ENCODE peak calls at places on chromosomes 11 and 22, in eight cellular contexts. X is CD8-positive, alpha-beta T cell; P is lower lobe of right lung; H is upper lobe of left lung; S is A549; U is heart right ventricle; F is left lung; M is right lobe of liver. T is an unnamed sample.

GRCh38 chr22:41344189-41344788 is 37.5 kb upstream of the TEF start:
- ATAC-seq in P (no peak), H (no peak), M (peak; percentile 74), X (no peak), S (no peak), U (no peak), F (no peak), T (no peak)

GRCh38 chr11:86153439-86153838 is 84.6 kb upstream of the PICALM start:
- ATAC-seq in P (no peak), S (no peak), M (peak; percentile 46), H (no peak), F (no peak), X (no peak), U (no peak), T (no peak)

GRCh38 chr11:73869234-73869949 is 7.3 kb downstream of the COA4 start:
- ATAC-seq in X (no peak), M (peak; percentile 75), F (peak; percentile 67), S (peak; percentile 66), H (no peak), U (no peak), P (no peak), T (no peak)

GRCh38 chr11:1750840-1751520 is 585 bp upstream of the IFITM10 start:
- ATAC-seq in F (peak; percentile 2), P (no peak), H (peak; percentile 1), U (no peak), S (peak; percentile 11), M (peak; percentile 13), X (no peak), T (no peak)

GRCh38 chr22:29609139-29609538 is 5.7 kb downstream of the NF2 start:
- ATAC-seq in U (no peak), X (peak; percentile 36), S (peak; percentile 67), H (no peak), M (no peak), P (no peak), F (peak; percentile 58), T (no peak)

GRCh38 chr11:44566952-44567875 is 1.8 kb downstream of the CD82 start:
- ATAC-seq in M (no peak), F (no peak), U (no peak), X (no peak), P (no peak), H (no peak), S (no peak), T (no peak)

GRCh38 chr11:30206249-30206996 is 24.4 kb upstream of the FSHB start:
- ATAC-seq in S (no peak), U (no peak), P (no peak), F (no peak), H (no peak), M (no peak), X (no peak), T (no peak)

GRCh38 chr11:115930276-115930675 is 426.1 kb upstream of the CADM1 start:
- ATAC-seq in F (no peak), X (no peak), S (no peak), M (peak; percentile 11), H (no peak), U (peak; percentile 58), P (no peak), T (no peak)

GRCh38 chr11:824942-825341 is 2.8 kb upstream of the CRACR2B start:
- ATAC-seq in F (no peak), X (no peak), M (peak; percentile 0), P (no peak), U (no peak), H (no peak), S (no peak), T (no peak)

GRCh38 chr22:50313600-50313999 is 6.2 kb upstream of the PLXNB2 start:
- ATAC-seq in M (no peak), H (no peak), U (no peak), P (no peak), F (no peak), X (no peak), S (no peak), T (no peak)

GRCh38 chr22:43109921-43110443 is 568 bp upstream of the BIK start:
- ATAC-seq in F (no peak), H (peak; percentile 5), M (no peak), S (no peak), U (no peak), P (no peak), X (no peak), T (no peak)
- H3K27ac ChIP-seq in F (no peak overlapping the region), H (no peak overlapping the region), M (no peak overlapping the region), S (no peak overlapping the region), U (no peak overlapping the region), P (no peak overlapping the region), X (no peak overlapping the region), T (no peak overlapping the region)

DNA sequence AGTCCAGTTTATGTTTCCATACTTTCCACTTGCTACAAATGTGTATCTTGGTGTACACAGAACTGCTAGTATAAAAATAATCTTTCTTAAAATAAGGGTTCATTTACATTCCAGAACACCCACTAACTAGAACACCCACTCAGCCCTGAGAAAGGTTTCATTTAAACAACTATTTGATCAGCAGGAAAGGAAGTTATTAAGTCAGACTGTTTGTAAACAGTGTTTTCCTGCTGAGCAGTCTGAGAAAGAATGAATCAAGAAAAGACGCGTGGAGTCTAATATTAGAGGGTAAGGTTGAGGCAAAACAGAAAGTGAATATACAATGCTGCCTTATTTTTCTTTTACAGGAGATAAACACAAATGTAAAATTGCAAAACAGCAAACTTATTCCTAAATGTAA is 32.7 kb downstream of the NARS2 start:
- ATAC-seq in P (no peak), X (no peak), H (no peak), U (no peak), S (no peak), F (peak; percentile 52), M (peak; percentile 41), T (no peak)
- H3K4me3 ChIP-seq in P (no peak overlapping the region), X (no peak overlapping the region), H (no peak overlapping the region), U (no peak overlapping the region), S (no peak overlapping the region), F (no peak overlapping the region), M (no peak overlapping the region), T (no peak overlapping the region)

GRCh38 chr11:31233425-31233824 is 136.1 kb downstream of the DCDC1 start:
- ATAC-seq in P (no peak), H (no peak), U (no peak), X (no peak), F (no peak), M (no peak), S (peak; percentile 88), T (no peak)
- TF ChIP-seq CTCF in P (no peak), H (no peak), U (no peak), X (no peak), F (no peak), M (peak; percentile 10), S (peak; percentile 49), T (no peak)

GRCh38 chr22:49266561-49267519 is 560.8 kb downstream of the BRD1 start:
- ATAC-seq in P (no peak), F (no peak), X (no peak), U (no peak), S (no peak), M (no peak), H (no peak), T (no peak)
- H3K27ac ChIP-seq in P (no peak overlapping the region), F (no peak overlapping the region), X (no peak overlapping the region), U (no peak overlapping the region), S (no peak overlapping the region), M (no peak overlapping the region), H (no peak overlapping the region), T (no peak overlapping the region)

GRCh38 chr11:118915396-118915795 is 10.3 kb downstream of the BCL9L start:
- ATAC-seq in F (no peak), X (no peak), M (no peak), U (no peak), S (no peak), P (no peak), H (no peak), T (no peak)
- H3K4me3 ChIP-seq in F (no peak overlapping the region), X (no peak overlapping the region), M (no peak overlapping the region), U (no peak overlapping the region), S (peak overlapping the region; percentile 11), P (no peak overlapping the region), H (no peak overlapping the region), T (peak overlapping the region; percentile 88)

GRCh38 chr11:124899376-124900145 is 1.9 kb upstream of the ROBO4 start:
- ATAC-seq in P (no peak), M (no peak), H (no peak), U (no peak), S (no peak), F (no peak), X (no peak), T (no peak)
- TF ChIP-seq CTCF in P (no peak), M (no peak), H (no peak), U (no peak), S (no peak), F (no peak), X (no peak), T (no peak)

GRCh38 chr11:64859542-64860414 is 15.3 kb upstream of the CDC42BPG start:
- ATAC-seq in X (peak; percentile 67), M (peak; percentile 7), U (no peak), H (no peak), P (no peak), F (no peak), S (no peak), T (no peak)

GRCh38 chr11:64861227-64861970 is 16.9 kb upstream of the CDC42BPG start:
- ATAC-seq in X (peak; percentile 9), S (no peak), M (peak; percentile 3), U (no peak), F (no peak), P (no peak), H (no peak), T (no peak)

GRCh38 chr11:64857485-64857884 is 13.0 kb upstream of the CDC42BPG start:
- ATAC-seq in H (no peak), M (no peak), F (no peak), U (no peak), P (no peak), S (no peak), X (no peak), T (no peak)

GRCh38 chr11:64856382-64857227 is 12.2 kb upstream of the CDC42BPG start:
- ATAC-seq in F (peak; percentile 67), P (peak; percentile 79), U (peak; percentile 3), M (peak; percentile 51), X (no peak), H (peak; percentile 63), S (peak; percentile 67), T (peak; percentile 77)

DNA sequence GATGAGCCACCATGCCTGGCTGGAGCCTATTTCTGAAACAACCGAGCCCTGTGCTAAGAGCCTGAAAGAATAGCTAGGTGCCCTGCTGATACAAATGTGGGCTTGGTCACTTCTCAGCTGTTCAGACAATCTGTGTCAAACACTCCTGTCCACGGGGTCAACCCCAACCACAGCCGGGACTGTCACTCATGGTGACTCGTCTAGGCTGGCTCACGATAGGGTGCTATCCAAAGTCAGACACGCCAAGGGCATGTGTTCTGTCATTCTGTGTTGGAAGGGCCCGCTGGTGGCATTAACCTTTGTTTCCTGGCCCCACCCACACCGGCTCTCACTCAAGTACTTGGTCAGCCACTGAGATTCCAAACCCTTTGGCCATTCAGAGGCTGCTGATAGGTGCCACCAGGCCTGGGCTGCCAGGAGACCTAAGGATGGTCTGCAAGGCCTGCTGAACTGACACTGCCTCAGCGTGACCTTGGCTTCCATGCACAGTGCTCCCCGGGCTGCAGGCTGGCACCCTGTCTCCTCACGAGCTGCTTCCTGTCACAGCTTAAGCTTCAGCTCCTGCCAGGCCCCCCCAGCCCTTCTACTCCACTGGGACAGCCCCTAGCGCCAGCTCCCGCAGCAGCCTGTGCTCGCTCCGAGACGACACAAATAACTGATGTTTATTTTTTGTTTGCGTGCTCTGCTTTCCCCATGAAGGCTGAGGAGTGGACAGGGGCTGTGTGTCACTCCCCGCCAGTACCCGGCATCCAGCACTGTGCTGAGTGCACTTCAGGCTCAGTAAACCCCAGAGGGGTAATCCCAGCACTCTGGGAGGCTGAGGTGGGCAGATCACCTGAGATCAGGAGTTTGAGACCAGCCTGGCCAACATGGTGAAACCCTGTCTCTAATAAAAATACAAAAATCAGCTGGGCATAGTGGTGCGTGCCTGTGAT is 14.3 kb upstream of the CDC42BPG start:
- ATAC-seq in U (peak; percentile 41), F (no peak), H (no peak), S (no peak), X (peak; percentile 48), P (no peak), M (no peak), T (no peak)
- H3K27ac ChIP-seq in U (peak overlapping the region; percentile 96), F (peak overlapping the region; percentile 92), H (peak overlapping the region; percentile 84), S (peak overlapping the region; percentile 62), X (peak overlapping the region; percentile 71), P (peak overlapping the region; percentile 59), M (no peak overlapping the region), T (peak overlapping the region; percentile 97)